ENCODE peak calls at places on chromosomes 11 and 22, in four cellular contexts. Q is MG63, O is B cell, S is fibroblast of pulmonary artery. F is an unnamed sample.
A peak's percentile ranks its signal among the peaks of the same experiment; 100 is the strongest.

GRCh38 chr11:12845739-12846358 is 163.3 kb upstream of the RASSF10 start:
- DNase-seq in Q (peak; percentile 38), O (no peak), S (no peak), F (no peak)

GRCh38 chr11:13105237-13105844 is 96.2 kb downstream of the RASSF10 start:
- DNase-seq in Q (no peak), O (no peak), S (no peak), F (no peak)

GRCh38 chr11:88555829-88556202 is 218.3 kb upstream of the CTSC start:
- DNase-seq in Q (no peak), O (no peak), S (peak; percentile 57), F (no peak)

GRCh38 chr11:43574949-43575915 is 105.3 kb upstream of the HSD17B12 start:
- DNase-seq in Q (peak; percentile 54), O (no peak), S (peak; percentile 68), F (no peak)

GRCh38 chr22:37425800-37426531 is 1.3 kb downstream of the ELFN2 start:
- DNase-seq in Q (no peak), O (no peak), S (no peak), F (peak; percentile 88)

GRCh38 chr11:47127213-47127612 is 49.5 kb downstream of the ARFGAP2 start:
- DNase-seq in Q (no peak), O (no peak), S (no peak), F (no peak)

GRCh38 chr22:38271927-38272372 is 860 bp downstream of the TMEM184B start:
- DNase-seq in Q (no peak), O (no peak), S (no peak), F (no peak)

GRCh38 chr22:19035474-19036228 is 86.6 kb downstream of the DGCR2 start:
- DNase-seq in Q (no peak), O (no peak), S (no peak), F (peak; percentile 59)

F was measured in NAMALWA.